ENCODE peak calls at places on chromosomes 5 and 9, in ten cellular contexts. One of them, this sample, is unnamed.

GRCh38 chr9:17462869-17463464 is 115.9 kb upstream of the SH3GL2 start:
- DNase-seq in kidney: no peak
- DNase-seq in SK-N-MC: peak
- DNase-seq in astrocyte: peak
- DNase-seq in Karpas-422: peak
- DNase-seq in adipocyte: peak
- DNase-seq in GM12878: no peak
- DNase-seq in IMR-90: peak
- DNase-seq in mammary epithelial cell: peak
- DNase-seq in mesendoderm: peak
- DNase-seq in this sample: peak

GRCh38 chr9:101311759-101312420 is 72.9 kb downstream of the BAAT start:
- DNase-seq in kidney: no peak
- DNase-seq in mammary epithelial cell: peak
- DNase-seq in mesendoderm: peak
- DNase-seq in adipocyte: peak
- DNase-seq in IMR-90: peak
- DNase-seq in astrocyte: peak
- DNase-seq in SK-N-MC: peak
- DNase-seq in Karpas-422: peak
- DNase-seq in GM12878: peak
- DNase-seq in this sample: peak

GRCh38 chr9:127166111-127166510 is 43.7 kb upstream of the ANGPTL2 start:
- DNase-seq in astrocyte: no peak
- DNase-seq in GM12878: no peak
- DNase-seq in kidney: no peak
- DNase-seq in IMR-90: no peak
- DNase-seq in mammary epithelial cell: no peak
- DNase-seq in mesendoderm: no peak
- DNase-seq in Karpas-422: peak
- DNase-seq in adipocyte: no peak
- DNase-seq in SK-N-MC: no peak
- DNase-seq in this sample: no peak

GRCh38 chr9:130258999-130259398 is 6.6 kb upstream of the HMCN2 start:
- DNase-seq in mammary epithelial cell: no peak
- DNase-seq in Karpas-422: no peak
- DNase-seq in astrocyte: no peak
- DNase-seq in kidney: peak
- DNase-seq in GM12878: no peak
- DNase-seq in adipocyte: no peak
- DNase-seq in SK-N-MC: no peak
- DNase-seq in IMR-90: no peak
- DNase-seq in mesendoderm: no peak
- DNase-seq in this sample: no peak

GRCh38 chr5:36153727-36154126 is 1.8 kb downstream of the SKP2 start:
- DNase-seq in Karpas-422: no peak
- DNase-seq in mesendoderm: no peak
- DNase-seq in astrocyte: no peak
- DNase-seq in IMR-90: no peak
- DNase-seq in adipocyte: no peak
- DNase-seq in mammary epithelial cell: no peak
- DNase-seq in SK-N-MC: no peak
- DNase-seq in kidney: no peak
- DNase-seq in GM12878: no peak
- DNase-seq in this sample: no peak

GRCh38 chr5:37837101-37838032 is 2.5 kb downstream of the GDNF start:
- DNase-seq in GM12878: no peak
- DNase-seq in Karpas-422: peak
- DNase-seq in astrocyte: peak
- DNase-seq in kidney: peak
- DNase-seq in adipocyte: peak
- DNase-seq in SK-N-MC: no peak
- DNase-seq in IMR-90: peak
- DNase-seq in mesendoderm: peak
- DNase-seq in mammary epithelial cell: peak
- DNase-seq in this sample: peak

GRCh38 chr9:37801287-37801850 is 772 bp downstream of the DCAF10 start:
- DNase-seq in IMR-90: peak
- DNase-seq in GM12878: no peak
- DNase-seq in astrocyte: peak
- DNase-seq in kidney: peak
- DNase-seq in mesendoderm: peak
- DNase-seq in Karpas-422: peak
- DNase-seq in mammary epithelial cell: no peak
- DNase-seq in SK-N-MC: no peak
- DNase-seq in adipocyte: peak
- DNase-seq in this sample: peak

GRCh38 chr9:121638901-121639592 is 12.4 kb upstream of the DAB2IP start:
- DNase-seq in astrocyte: no peak
- DNase-seq in mesendoderm: no peak
- DNase-seq in IMR-90: no peak
- DNase-seq in kidney: no peak
- DNase-seq in adipocyte: no peak
- DNase-seq in Karpas-422: no peak
- DNase-seq in GM12878: no peak
- DNase-seq in mammary epithelial cell: no peak
- DNase-seq in SK-N-MC: no peak
- DNase-seq in this sample: no peak

GRCh38 chr9:36968574-36969215 is 65.4 kb downstream of the PAX5 start:
- DNase-seq in astrocyte: no peak
- DNase-seq in SK-N-MC: no peak
- DNase-seq in kidney: no peak
- DNase-seq in mesendoderm: no peak
- DNase-seq in IMR-90: no peak
- DNase-seq in mammary epithelial cell: no peak
- DNase-seq in GM12878: no peak
- DNase-seq in Karpas-422: no peak
- DNase-seq in adipocyte: no peak
- DNase-seq in this sample: no peak

GRCh38 chr5:104942735-104943134 is 1380.1 kb upstream of the NUDT12 start:
- DNase-seq in astrocyte: peak
- DNase-seq in GM12878: no peak
- DNase-seq in SK-N-MC: peak
- DNase-seq in mammary epithelial cell: peak
- DNase-seq in adipocyte: no peak
- DNase-seq in Karpas-422: no peak
- DNase-seq in mesendoderm: peak
- DNase-seq in IMR-90: no peak
- DNase-seq in kidney: no peak
- DNase-seq in this sample: peak

GRCh38 chr9:130173462-130173876 is 1.3 kb downstream of the NCS1 start:
- DNase-seq in mammary epithelial cell: no peak
- DNase-seq in SK-N-MC: no peak
- DNase-seq in IMR-90: peak
- DNase-seq in adipocyte: peak
- DNase-seq in astrocyte: no peak
- DNase-seq in mesendoderm: no peak
- DNase-seq in kidney: no peak
- DNase-seq in Karpas-422: no peak
- DNase-seq in GM12878: no peak
- DNase-seq in this sample: peak

GRCh38 chr5:22557251-22557650 is 295.9 kb downstream of the CDH12 start:
- DNase-seq in IMR-90: no peak
- DNase-seq in astrocyte: no peak
- DNase-seq in Karpas-422: no peak
- DNase-seq in GM12878: no peak
- DNase-seq in mammary epithelial cell: no peak
- DNase-seq in kidney: no peak
- DNase-seq in mesendoderm: no peak
- DNase-seq in adipocyte: no peak
- DNase-seq in SK-N-MC: no peak
- DNase-seq in this sample: no peak

GRCh38 chr9:131677445-131678180 is 62.3 kb downstream of the RAPGEF1 start:
- DNase-seq in mammary epithelial cell: no peak
- DNase-seq in mesendoderm: no peak
- DNase-seq in astrocyte: peak
- DNase-seq in adipocyte: peak
- DNase-seq in Karpas-422: peak
- DNase-seq in GM12878: peak
- DNase-seq in SK-N-MC: peak
- DNase-seq in IMR-90: peak
- DNase-seq in kidney: no peak
- DNase-seq in this sample: peak

GRCh38 chr5:179267671-179268071 is 77.6 kb downstream of the ADAMTS2 start:
- DNase-seq in GM12878: no peak
- DNase-seq in SK-N-MC: no peak
- DNase-seq in IMR-90: no peak
- DNase-seq in kidney: no peak
- DNase-seq in mammary epithelial cell: no peak
- DNase-seq in astrocyte: no peak
- DNase-seq in adipocyte: no peak
- DNase-seq in Karpas-422: no peak
- DNase-seq in mesendoderm: no peak
- DNase-seq in this sample: no peak

GRCh38 chr5:134527961-134528424 is 2.5 kb downstream of the JADE2 start:
- DNase-seq in SK-N-MC: no peak
- DNase-seq in GM12878: no peak
- DNase-seq in adipocyte: peak
- DNase-seq in mesendoderm: no peak
- DNase-seq in astrocyte: no peak
- DNase-seq in kidney: peak
- DNase-seq in Karpas-422: no peak
- DNase-seq in IMR-90: no peak
- DNase-seq in mammary epithelial cell: no peak
- DNase-seq in this sample: no peak

GRCh38 chr5:122183098-122183794 is 53.9 kb downstream of the ZNF474 start:
- DNase-seq in IMR-90: peak
- DNase-seq in astrocyte: peak
- DNase-seq in Karpas-422: no peak
- DNase-seq in mesendoderm: no peak
- DNase-seq in mammary epithelial cell: peak
- DNase-seq in SK-N-MC: no peak
- DNase-seq in adipocyte: peak
- DNase-seq in kidney: peak
- DNase-seq in GM12878: no peak
- DNase-seq in this sample: peak

GRCh38 chr5:122184676-122185255 is 55.4 kb downstream of the ZNF474 start:
- DNase-seq in mesendoderm: no peak
- DNase-seq in Karpas-422: no peak
- DNase-seq in kidney: no peak
- DNase-seq in SK-N-MC: no peak
- DNase-seq in astrocyte: no peak
- DNase-seq in mammary epithelial cell: no peak
- DNase-seq in adipocyte: no peak
- DNase-seq in IMR-90: no peak
- DNase-seq in GM12878: no peak
- DNase-seq in this sample: no peak

GRCh38 chr5:122180863-122181519 is 51.6 kb downstream of the ZNF474 start:
- DNase-seq in GM12878: no peak
- DNase-seq in kidney: no peak
- DNase-seq in astrocyte: peak
- DNase-seq in Karpas-422: no peak
- DNase-seq in IMR-90: peak
- DNase-seq in mesendoderm: peak
- DNase-seq in adipocyte: peak
- DNase-seq in mammary epithelial cell: peak
- DNase-seq in SK-N-MC: no peak
- DNase-seq in this sample: peak

GRCh38 chr5:122183795-122184185 is 54.4 kb downstream of the ZNF474 start:
- DNase-seq in GM12878: no peak
- DNase-seq in mesendoderm: no peak
- DNase-seq in astrocyte: no peak
- DNase-seq in Karpas-422: no peak
- DNase-seq in IMR-90: no peak
- DNase-seq in adipocyte: no peak
- DNase-seq in mammary epithelial cell: no peak
- DNase-seq in kidney: no peak
- DNase-seq in SK-N-MC: no peak
- DNase-seq in this sample: no peak

DNA sequence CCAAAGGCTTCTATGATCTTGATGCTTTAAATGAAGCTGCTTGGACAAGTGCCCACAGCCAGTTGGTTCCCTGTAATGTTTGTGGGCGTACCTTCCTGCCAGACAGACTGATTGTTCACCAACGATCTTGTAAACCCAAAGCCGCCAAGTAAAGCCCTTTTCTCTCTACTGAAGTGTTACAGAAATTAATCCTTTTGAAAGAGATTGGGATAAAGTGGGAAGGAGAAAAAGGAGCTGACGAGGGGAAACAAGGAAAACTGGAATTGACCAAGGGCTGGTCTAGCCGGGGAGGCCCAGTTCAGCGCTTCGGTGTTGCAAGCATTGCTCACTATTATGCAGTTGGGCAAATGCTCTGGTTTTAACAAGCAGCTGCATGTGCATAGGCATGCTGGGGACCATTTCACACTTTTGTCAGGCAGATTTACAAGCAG is 53.2 kb downstream of the ZNF474 start:
- DNase-seq in astrocyte: peak
- DNase-seq in adipocyte: peak
- DNase-seq in mammary epithelial cell: peak
- DNase-seq in IMR-90: peak
- DNase-seq in kidney: no peak
- DNase-seq in SK-N-MC: no peak
- DNase-seq in Karpas-422: no peak
- DNase-seq in mesendoderm: peak
- DNase-seq in GM12878: no peak
- DNase-seq in this sample: peak
- H3K9ac ChIP-seq in astrocyte: peak
- H3K9ac ChIP-seq in adipocyte: peak
- H3K9ac ChIP-seq in mammary epithelial cell: peak
- H3K9ac ChIP-seq in IMR-90: peak
- H3K9ac ChIP-seq in kidney: no peak
- H3K9ac ChIP-seq in SK-N-MC: no peak
- H3K9ac ChIP-seq in Karpas-422: no peak
- H3K9ac ChIP-seq in mesendoderm: no peak
- H3K9ac ChIP-seq in GM12878: no peak
- H3K9ac ChIP-seq in this sample: no peak

GRCh38 chr5:149747141-149747832 is 17.2 kb downstream of the PPARGC1B start:
- DNase-seq in kidney: peak
- DNase-seq in Karpas-422: no peak
- DNase-seq in mammary epithelial cell: peak
- DNase-seq in adipocyte: no peak
- DNase-seq in SK-N-MC: no peak
- DNase-seq in mesendoderm: no peak
- DNase-seq in IMR-90: no peak
- DNase-seq in GM12878: no peak
- DNase-seq in astrocyte: no peak
- DNase-seq in this sample: no peak
- H3K9ac ChIP-seq in kidney: no peak
- H3K9ac ChIP-seq in Karpas-422: peak
- H3K9ac ChIP-seq in mammary epithelial cell: no peak
- H3K9ac ChIP-seq in adipocyte: peak
- H3K9ac ChIP-seq in SK-N-MC: no peak
- H3K9ac ChIP-seq in mesendoderm: no peak
- H3K9ac ChIP-seq in IMR-90: no peak
- H3K9ac ChIP-seq in GM12878: no peak
- H3K9ac ChIP-seq in astrocyte: no peak
- H3K9ac ChIP-seq in this sample: no peak

GRCh38 chr9:35499029-35499700 is 9.3 kb downstream of the RUSC2 start:
- DNase-seq in mammary epithelial cell: no peak
- DNase-seq in IMR-90: no peak
- DNase-seq in adipocyte: no peak
- DNase-seq in kidney: no peak
- DNase-seq in SK-N-MC: no peak
- DNase-seq in GM12878: no peak
- DNase-seq in mesendoderm: no peak
- DNase-seq in astrocyte: no peak
- DNase-seq in Karpas-422: no peak
- DNase-seq in this sample: no peak
- H3K9ac ChIP-seq in mammary epithelial cell: no peak
- H3K9ac ChIP-seq in IMR-90: no peak
- H3K9ac ChIP-seq in adipocyte: peak
- H3K9ac ChIP-seq in kidney: no peak
- H3K9ac ChIP-seq in SK-N-MC: no peak
- H3K9ac ChIP-seq in GM12878: no peak
- H3K9ac ChIP-seq in mesendoderm: no peak
- H3K9ac ChIP-seq in astrocyte: no peak
- H3K9ac ChIP-seq in Karpas-422: no peak
- H3K9ac ChIP-seq in this sample: no peak

GRCh38 chr5:113147537-113147936 is 170.9 kb downstream of the DCP2 start:
- DNase-seq in mammary epithelial cell: no peak
- DNase-seq in kidney: no peak
- DNase-seq in Karpas-422: no peak
- DNase-seq in GM12878: no peak
- DNase-seq in astrocyte: no peak
- DNase-seq in IMR-90: no peak
- DNase-seq in adipocyte: no peak
- DNase-seq in SK-N-MC: no peak
- DNase-seq in mesendoderm: no peak
- DNase-seq in this sample: no peak
- H3K9ac ChIP-seq in mammary epithelial cell: no peak
- H3K9ac ChIP-seq in kidney: no peak
- H3K9ac ChIP-seq in Karpas-422: no peak
- H3K9ac ChIP-seq in GM12878: no peak
- H3K9ac ChIP-seq in astrocyte: no peak
- H3K9ac ChIP-seq in IMR-90: no peak
- H3K9ac ChIP-seq in adipocyte: no peak
- H3K9ac ChIP-seq in SK-N-MC: no peak
- H3K9ac ChIP-seq in mesendoderm: no peak
- H3K9ac ChIP-seq in this sample: no peak